ENCODE peak calls at places on chromosomes 4 and X, in six cellular contexts. N is BE2C, Q is kidney epithelial cell, X is choroid plexus epithelial cell, M is H7, K is fibroblast of mammary gland. B is an unnamed sample.

GRCh38 chrX:140507223-140507981 is 2.5 kb upstream of the SOX3 start:
- DNase-seq in M (peak; percentile 61), X (no peak), Q (no peak), N (no peak), K (no peak), B (no peak)

GRCh38 chr4:185122681-185123345 is 20.3 kb upstream of the SLC25A4 start:
- DNase-seq in K (no peak), X (no peak), M (no peak), Q (no peak), N (no peak), B (no peak)

GRCh38 chrX:21740329-21741274 is 17.3 kb downstream of the SMPX start:
- DNase-seq in M (no peak), K (peak; percentile 11), X (peak; percentile 85), Q (no peak), N (peak; percentile 22), B (no peak)

GRCh38 chrX:16566571-16566970 is 83.4 kb upstream of the S100G start:
- DNase-seq in M (no peak), X (no peak), K (no peak), N (no peak), Q (no peak), B (no peak)

GRCh38 chrX:65667503-65668355 is at the start of gene MSN:
- DNase-seq in N (no peak), X (peak; percentile 39), Q (no peak), M (peak; percentile 84), K (peak; percentile 35), B (no peak)

GRCh38 chr4:54268151-54268550 is 39.1 kb downstream of the PDGFRA start:
- DNase-seq in K (peak; percentile 79), Q (no peak), M (no peak), X (peak; percentile 28), N (no peak), B (peak; percentile 38)

GRCh38 chrX:8125566-8125965 is 45.5 kb downstream of the VCX2 start:
- DNase-seq in Q (no peak), M (no peak), X (no peak), K (no peak), N (no peak), B (no peak)

GRCh38 chrX:31353095-31353494 is 281.3 kb upstream of the FTHL17 start:
- DNase-seq in N (no peak), X (peak; percentile 67), Q (peak; percentile 48), M (no peak), K (peak; percentile 42), B (no peak)

GRCh38 chrX:14228611-14229010 is 198.9 kb upstream of the GEMIN8 start:
- DNase-seq in N (no peak), M (no peak), X (no peak), K (peak; percentile 30), Q (no peak), B (no peak)

GRCh38 chrX:27039332-27039731 is 423.8 kb downstream of the PPP4R3C start:
- DNase-seq in M (no peak), Q (no peak), X (no peak), N (no peak), K (no peak), B (no peak)

GRCh38 chrX:14948701-14949100 is 75.5 kb downstream of the MOSPD2 start:
- DNase-seq in K (no peak), N (no peak), Q (no peak), M (no peak), X (peak; percentile 29), B (no peak)

GRCh38 chr4:174086829-174087799 is 196.4 kb downstream of the FBXO8 start:
- DNase-seq in K (no peak), Q (no peak), M (no peak), N (no peak), X (no peak), B (no peak)

GRCh38 chrX:146907391-146908240 is 93.1 kb upstream of the CXorf51A start:
- DNase-seq in K (peak; percentile 0), X (no peak), M (no peak), Q (no peak), N (no peak), B (no peak)

GRCh38 chr4:73891739-73892405 is 22.7 kb downstream of the CXCL1 start:
- DNase-seq in X (peak; percentile 92), Q (no peak), K (peak; percentile 94), N (no peak), M (no peak), B (peak; percentile 85)

GRCh38 chrX:54067741-54068140 is 23.5 kb upstream of the PHF8 start:
- DNase-seq in Q (no peak), X (no peak), K (no peak), M (no peak), N (no peak), B (no peak)

GRCh38 chr4:152485726-152486276 is 50.1 kb downstream of the FBXW7 start:
- DNase-seq in M (no peak), N (no peak), X (peak; percentile 93), K (peak; percentile 85), Q (peak; percentile 92), B (peak; percentile 42)

GRCh38 chrX:118878977-118879376 is 55.4 kb downstream of the ZCCHC12 start:
- DNase-seq in M (no peak), K (no peak), X (no peak), Q (no peak), N (no peak), B (no peak)

GRCh38 chrX:48891402-48892288 is 5.9 kb downstream of the TIMM17B start:
- DNase-seq in X (peak; percentile 86), M (peak; percentile 95), K (peak; percentile 78), Q (peak; percentile 49), N (peak; percentile 89), B (no peak)

GRCh38 chrX:98398542-98398941 is 1514.8 kb downstream of the RPA4 start:
- DNase-seq in X (no peak), M (no peak), K (no peak), N (no peak), Q (no peak), B (no peak)

GRCh38 chr4:101264993-101265815 is 82.1 kb downstream of the PPP3CA start:
- DNase-seq in M (no peak), K (no peak), Q (no peak), N (no peak), X (no peak), B (no peak)

GRCh38 chr4:159899596-159899995 is 796.7 kb downstream of the RAPGEF2 start:
- DNase-seq in M (no peak), X (no peak), K (no peak), Q (no peak), N (no peak), B (no peak)

GRCh38 chr4:163755013-163755412 is 260.5 kb downstream of the TMA16 start:
- DNase-seq in M (no peak), Q (no peak), N (no peak), K (peak; percentile 50), X (peak; percentile 63), B (no peak)

GRCh38 chrX:906586-906985 is 276.0 kb downstream of the SHOX start:
- DNase-seq in M (no peak), K (no peak), X (no peak), N (no peak), Q (no peak), B (no peak)

GRCh38 chrX:53256446-53257041 is 24.8 kb downstream of the IQSEC2 start:
- DNase-seq in X (no peak), K (no peak), M (peak; percentile 92), N (no peak), Q (no peak), B (no peak)

DNA sequence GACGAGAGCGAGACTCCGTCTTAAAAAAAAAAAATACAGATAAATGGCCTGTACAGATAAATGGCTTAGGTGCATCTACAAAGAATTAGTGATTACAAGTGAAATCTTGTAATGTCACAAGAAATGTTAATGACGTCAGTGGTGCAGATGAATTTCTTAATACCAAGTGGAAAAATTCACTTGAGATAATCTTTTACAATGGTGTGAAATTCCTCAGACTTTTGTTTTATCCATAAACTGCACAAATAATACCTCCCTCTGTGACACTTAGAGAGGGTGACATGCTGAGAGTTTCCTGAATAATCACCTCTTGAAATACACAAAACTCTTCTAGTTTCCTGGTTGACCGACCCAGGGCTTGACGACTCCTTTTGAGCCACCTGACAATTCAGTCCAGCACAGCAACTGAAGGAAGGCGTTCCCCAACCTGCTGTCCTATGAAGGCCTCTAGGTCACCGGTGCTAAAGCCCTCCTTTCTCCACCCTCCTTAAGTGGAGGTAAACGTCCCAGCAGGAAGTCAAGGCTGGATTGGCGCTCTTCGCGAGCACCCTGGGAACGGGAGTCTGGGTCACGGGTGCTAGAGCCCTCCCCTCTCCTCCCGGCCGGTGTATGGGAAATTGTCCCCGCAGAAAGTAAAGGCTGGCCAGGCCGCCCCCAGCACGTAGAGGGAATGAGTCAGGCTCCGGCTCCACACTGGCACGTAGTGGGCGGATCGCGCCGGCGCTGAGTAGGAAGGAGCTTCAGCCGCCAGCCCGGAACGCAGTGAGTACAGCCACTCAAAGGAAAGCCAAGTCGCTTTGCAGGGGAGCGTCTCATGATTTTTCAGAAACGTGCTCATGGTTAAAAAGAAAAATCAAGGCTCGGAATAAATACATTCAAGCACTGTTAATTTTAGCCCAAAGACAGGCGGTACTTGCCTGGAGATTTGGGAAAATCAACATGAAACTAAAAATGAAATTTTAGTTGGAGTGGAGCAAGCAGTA is at the start of gene TMEM144:
- DNase-seq in X (peak; percentile 94), K (peak; percentile 88), N (peak; percentile 62), Q (peak; percentile 78), M (peak; percentile 63), B (peak; percentile 52)
- H3K4me3 ChIP-seq in X (peak within 1 kb of the TSS; percentile 59), K (peak within 1 kb of the TSS; percentile 61), N (peak within 1 kb of the TSS; percentile 49), Q (peak within 1 kb of the TSS; percentile 38), M (peak within 1 kb of the TSS; percentile 31), B (peak within 1 kb of the TSS; percentile 58)

GRCh38 chr4:128323401-128323800 is 35.8 kb upstream of the PGRMC2 start:
- DNase-seq in M (no peak), Q (no peak), N (no peak), X (no peak), K (no peak), B (no peak)
- H3K4me3 ChIP-seq in M (no peak overlapping the region), Q (no peak overlapping the region), N (no peak overlapping the region), X (no peak overlapping the region), K (no peak overlapping the region), B (no peak overlapping the region)

DNA sequence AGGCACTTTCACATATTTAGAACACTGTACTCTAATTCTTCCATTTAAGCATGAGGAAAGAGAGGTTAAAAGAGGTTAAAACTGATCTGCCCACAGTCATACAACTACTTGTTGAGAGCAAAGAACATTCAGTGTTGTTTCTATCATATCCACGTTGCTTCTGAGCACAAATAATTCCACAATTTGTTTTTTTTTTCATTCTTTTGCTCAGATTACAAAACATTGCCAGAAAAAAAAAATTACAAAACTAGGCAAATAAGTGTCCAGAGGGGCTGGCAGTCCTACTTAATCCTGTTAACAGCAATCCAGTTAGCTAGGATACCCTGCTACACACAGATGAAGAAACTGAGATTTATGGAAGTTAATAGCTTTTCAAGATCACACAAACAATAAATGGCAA is 6.3 kb upstream of the USP53 start:
- DNase-seq in K (no peak), Q (no peak), X (no peak), N (no peak), M (no peak), B (no peak)
- H3K4me3 ChIP-seq in K (no peak overlapping the region), Q (no peak overlapping the region), X (no peak overlapping the region), N (no peak overlapping the region), M (no peak overlapping the region), B (no peak overlapping the region)

GRCh38 chr4:124464836-124465235 is 247.7 kb downstream of the ANKRD50 start:
- DNase-seq in X (no peak), K (no peak), M (no peak), Q (no peak), N (no peak), B (no peak)

GRCh38 chr4:124455671-124456070 is 256.9 kb downstream of the ANKRD50 start:
- DNase-seq in N (no peak), Q (no peak), X (no peak), M (no peak), K (no peak), B (no peak)

GRCh38 chr4:124459196-124459921 is 253.2 kb downstream of the ANKRD50 start:
- DNase-seq in K (no peak), M (peak; percentile 28), N (no peak), X (no peak), Q (no peak), B (no peak)

GRCh38 chr4:124462954-124463828 is 249.3 kb downstream of the ANKRD50 start:
- DNase-seq in M (no peak), Q (no peak), X (no peak), N (no peak), K (no peak), B (no peak)

GRCh38 chr4:124459922-124460301 is 252.6 kb downstream of the ANKRD50 start:
- DNase-seq in X (peak; percentile 63), N (no peak), M (peak; percentile 42), K (peak; percentile 15), Q (no peak), B (no peak)
- H3K4me3 ChIP-seq in X (peak overlapping the region; percentile 23), N (no peak overlapping the region), M (no peak overlapping the region), K (no peak overlapping the region), Q (no peak overlapping the region), B (no peak overlapping the region)